ENCODE peak calls at places on chromosomes 5 and 9, in four cellular contexts. V is HepG2, B is GM12878, R is K562. X is an unnamed sample.

GRCh38 chr9:16868706-16869105 is 1.8 kb downstream of the BNC2 start:
- DNase-seq in V (no peak), R (no peak), B (no peak), X (no peak)

GRCh38 chr5:73599378-73599777 is 26.6 kb upstream of the ARHGEF28 start:
- DNase-seq in R (no peak), V (no peak), B (no peak), X (no peak)

GRCh38 chr9:3929345-3930150 is 370.3 kb downstream of the GLIS3 start:
- DNase-seq in B (no peak), R (no peak), V (no peak), X (no peak)

GRCh38 chr9:109945571-109945970 is 165.6 kb downstream of the PALM2AKAP2 start:
- DNase-seq in R (no peak), V (no peak), B (no peak), X (no peak)

GRCh38 chr5:110159202-110159601 is 469.5 kb downstream of the MAN2A1 start:
- DNase-seq in B (no peak), R (no peak), V (no peak), X (no peak)

GRCh38 chr5:140219068-140219971 is 44.3 kb downstream of the CYSTM1 start:
- DNase-seq in B (no peak), V (peak; percentile 38), R (no peak), X (no peak)

GRCh38 chr5:179623906-179624741 is 653 bp upstream of the HNRNPH1 start:
- DNase-seq in R (peak; percentile 74), B (no peak), V (peak; percentile 45), X (no peak)

GRCh38 chr5:524442-525163 is at the start of gene SLC9A3:
- DNase-seq in V (no peak), R (no peak), B (no peak), X (no peak)

GRCh38 chr9:101578378-101578777 is 16.4 kb downstream of the PPP3R2 start:
- DNase-seq in V (no peak), B (no peak), R (no peak), X (no peak)

GRCh38 chr5:132260714-132261615 is 3.5 kb downstream of the PDLIM4 start:
- DNase-seq in V (no peak), B (peak; percentile 61), R (peak; percentile 86), X (no peak)

GRCh38 chr5:148374693-148375360 is 8.9 kb upstream of the FBXO38 start:
- DNase-seq in V (peak; percentile 72), B (no peak), R (peak; percentile 58), X (peak; percentile 24)

GRCh38 chr5:1643651-1644392 is 120.1 kb upstream of the LPCAT1 start:
- DNase-seq in B (no peak), R (no peak), V (no peak), X (no peak)

GRCh38 chr5:1444361-1445189 is 665 bp downstream of the SLC6A3 start:
- DNase-seq in R (no peak), V (no peak), B (no peak), X (no peak)

GRCh38 chr9:88653926-88654325 is 118.9 kb downstream of the NXNL2 start:
- DNase-seq in V (no peak), B (no peak), R (no peak), X (no peak)

GRCh38 chr5:91499943-91500531 is 116.9 kb upstream of the ARRDC3 start:
- DNase-seq in B (no peak), V (peak; percentile 30), R (peak; percentile 56), X (peak; percentile 42)

GRCh38 chr9:20043035-20043434 is 254.2 kb upstream of the SLC24A2 start:
- DNase-seq in B (no peak), V (no peak), R (no peak), X (no peak)

GRCh38 chr5:24712947-24713346 is 68.2 kb upstream of the CDH10 start:
- DNase-seq in B (no peak), R (no peak), V (no peak), X (no peak)

GRCh38 chr5:168940712-168941111 is 360.2 kb downstream of the SLIT3 start:
- DNase-seq in B (no peak), R (no peak), V (no peak), X (no peak)

GRCh38 chr5:139734517-139734916 is 61.1 kb upstream of the PSD2 start:
- DNase-seq in B (no peak), R (no peak), V (peak; percentile 73), X (no peak)

GRCh38 chr9:38146844-38147243 is 77.8 kb upstream of the SHB start:
- DNase-seq in R (no peak), V (no peak), B (no peak), X (no peak)

GRCh38 chr9:33229359-33230120 is 10.4 kb upstream of the SPINK4 start:
- DNase-seq in V (peak; percentile 78), R (no peak), B (no peak), X (peak; percentile 82)
- TF ChIP-seq CHD2 in V (no peak), R (no peak), B (no peak), X (no peak)

GRCh38 chr9:131361202-131361833 is 32.6 kb upstream of the PRRC2B start:
- DNase-seq in V (no peak), B (no peak), R (peak; percentile 43), X (no peak)
- TF ChIP-seq BHLHE40 in V (no peak), B (no peak), R (peak; percentile 26), X (no peak)

DNA sequence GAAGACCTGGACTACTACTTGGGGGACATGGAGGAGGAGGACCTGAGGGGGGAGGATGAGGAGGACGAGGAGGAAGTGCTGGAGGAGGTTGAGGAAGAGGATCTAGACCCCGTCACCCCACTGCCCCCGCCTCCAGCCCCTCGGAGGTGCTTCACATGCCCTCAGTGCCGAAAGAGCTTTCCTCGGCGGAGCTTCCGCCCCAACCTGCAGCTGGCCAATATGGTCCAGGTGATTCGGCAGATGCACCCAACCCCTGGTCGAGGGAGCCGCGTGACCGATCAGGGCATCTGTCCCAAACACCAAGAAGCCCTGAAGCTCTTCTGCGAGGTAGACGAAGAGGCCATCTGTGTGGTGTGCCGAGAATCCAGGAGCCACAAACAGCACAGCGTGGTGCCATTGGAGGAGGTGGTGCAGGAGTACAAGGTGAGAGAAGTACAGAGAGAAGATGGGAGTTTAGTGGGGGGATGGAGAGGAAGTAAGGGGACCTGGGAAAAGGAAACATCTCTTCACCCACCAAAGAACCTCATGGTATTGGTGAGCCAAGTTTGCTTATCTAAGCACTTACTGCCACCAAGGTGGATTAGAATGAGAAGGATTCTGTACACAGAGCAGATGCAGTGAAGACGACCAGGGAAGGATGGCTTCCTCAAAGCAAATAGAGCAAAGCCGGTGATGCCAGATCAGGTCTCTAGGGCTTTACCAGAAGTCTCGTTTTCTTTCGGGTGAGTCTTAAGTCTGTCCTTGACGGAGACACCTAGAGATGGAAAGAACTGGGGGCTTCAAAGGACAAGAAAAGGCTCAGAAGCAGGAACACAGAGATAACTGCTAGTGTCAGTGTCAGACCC is 1.5 kb downstream of the TRIM41 start:
- DNase-seq in R (no peak), B (no peak), V (no peak), X (no peak)
- TF ChIP-seq MAX in R (no peak), B (no peak), V (no peak), X (no peak)

GRCh38 chr5:69528015-69528414 is 32.0 kb upstream of the GTF2H2C start:
- DNase-seq in V (no peak), R (no peak), B (no peak), X (no peak)
- TF ChIP-seq CHD2 in V (no peak), R (no peak), B (no peak), X (no peak)

GRCh38 chr5:36721664-36722063 is 115.3 kb downstream of the SLC1A3 start:
- DNase-seq in R (no peak), V (no peak), B (no peak), X (no peak)

GRCh38 chr5:36722913-36723312 is 116.5 kb downstream of the SLC1A3 start:
- DNase-seq in B (peak; percentile 86), V (no peak), R (no peak), X (no peak)

GRCh38 chr5:36724429-36725332 is 118.3 kb downstream of the SLC1A3 start:
- DNase-seq in R (peak; percentile 48), B (peak; percentile 94), V (no peak), X (peak; percentile 25)

GRCh38 chr5:36726317-36726716 is 119.9 kb downstream of the SLC1A3 start:
- DNase-seq in V (no peak), B (no peak), R (no peak), X (no peak)

GRCh38 chr5:36723921-36724320 is 117.5 kb downstream of the SLC1A3 start:
- DNase-seq in R (no peak), B (peak; percentile 77), V (no peak), X (no peak)
- TF ChIP-seq BHLHE40 in R (no peak), B (no peak), V (no peak), X (no peak)

GRCh38 chr9:123933401-123933800 is 3.5 kb upstream of the DENND1A start:
- DNase-seq in B (no peak), R (no peak), V (peak; percentile 64), X (peak; percentile 90)
- TF ChIP-seq MAX in B (no peak), R (no peak), V (no peak), X (peak; percentile 48)